ENCODE peak calls at places on chromosomes 12 and 14, in five cellular contexts. H is IMR-90, Z is GM12878, J is K562, T is HepG2. M is an unnamed sample.

GRCh38 chr12:62933871-62934798 is 815 bp downstream of the PPM1H start:
- DNase-seq in H (peak), Z (no peak), J (peak), T (no peak), M (peak)

GRCh38 chr12:9717070-9717925 is 15.6 kb downstream of the CLECL1 start:
- DNase-seq in H (no peak), Z (no peak), J (no peak), T (no peak), M (no peak)

GRCh38 chr12:104242546-104243206 is 27.1 kb downstream of the TXNRD1 start:
- DNase-seq in H (no peak), Z (no peak), J (no peak), T (no peak), M (no peak)

GRCh38 chr12:69290545-69291277 is 51.3 kb downstream of the CPSF6 start:
- DNase-seq in H (peak), Z (peak), J (peak), T (peak), M (peak)

GRCh38 chr14:24883571-24883970 is 166.4 kb downstream of the STXBP6 start:
- DNase-seq in H (no peak), Z (no peak), J (no peak), T (no peak), M (no peak)

GRCh38 chr14:90303382-90303943 is 28.3 kb downstream of the NRDE2 start:
- DNase-seq in H (no peak), Z (no peak), J (no peak), T (peak), M (no peak)

GRCh38 chr12:56488041-56488955 is at the start of gene GLS2:
- DNase-seq in H (peak), Z (peak), J (peak), T (peak), M (peak)

GRCh38 chr12:68237068-68237467 is 11.5 kb upstream of the IL26 start:
- DNase-seq in H (no peak), Z (no peak), J (no peak), T (no peak), M (no peak)

GRCh38 chr14:82710257-82710841 is 1176.7 kb upstream of the SEL1L start:
- DNase-seq in H (peak), Z (peak), J (peak), T (peak), M (peak)

GRCh38 chr12:72074956-72075355 is 136.3 kb downstream of the TPH2 start:
- DNase-seq in H (no peak), Z (no peak), J (no peak), T (no peak), M (no peak)

GRCh38 chr12:132465269-132466190 is 24.4 kb upstream of the FBRSL1 start:
- DNase-seq in H (no peak), Z (no peak), J (no peak), T (no peak), M (no peak)

GRCh38 chr14:59425322-59425945 is 39.7 kb downstream of the GPR135 start:
- DNase-seq in H (peak), Z (no peak), J (no peak), T (no peak), M (no peak)

GRCh38 chr14:24274101-24274543 is 2.7 kb upstream of the RABGGTA start:
- DNase-seq in H (peak), Z (peak), J (peak), T (no peak), M (no peak)

GRCh38 chr12:124352257-124352656 is 57.4 kb downstream of the RFLNA start:
- DNase-seq in H (no peak), Z (no peak), J (no peak), T (no peak), M (no peak)

GRCh38 chr12:10721654-10722501 is 1.2 kb downstream of the YBX3 start:
- DNase-seq in H (peak), Z (peak), J (peak), T (peak), M (peak)

GRCh38 chr14:80587096-80587724 is 354.3 kb downstream of the CEP128 start:
- DNase-seq in H (peak), Z (peak), J (no peak), T (peak), M (no peak)

GRCh38 chr14:24032727-24033418 is 18.9 kb upstream of the CARMIL3 start:
- DNase-seq in H (peak), Z (no peak), J (no peak), T (peak), M (peak)

DNA sequence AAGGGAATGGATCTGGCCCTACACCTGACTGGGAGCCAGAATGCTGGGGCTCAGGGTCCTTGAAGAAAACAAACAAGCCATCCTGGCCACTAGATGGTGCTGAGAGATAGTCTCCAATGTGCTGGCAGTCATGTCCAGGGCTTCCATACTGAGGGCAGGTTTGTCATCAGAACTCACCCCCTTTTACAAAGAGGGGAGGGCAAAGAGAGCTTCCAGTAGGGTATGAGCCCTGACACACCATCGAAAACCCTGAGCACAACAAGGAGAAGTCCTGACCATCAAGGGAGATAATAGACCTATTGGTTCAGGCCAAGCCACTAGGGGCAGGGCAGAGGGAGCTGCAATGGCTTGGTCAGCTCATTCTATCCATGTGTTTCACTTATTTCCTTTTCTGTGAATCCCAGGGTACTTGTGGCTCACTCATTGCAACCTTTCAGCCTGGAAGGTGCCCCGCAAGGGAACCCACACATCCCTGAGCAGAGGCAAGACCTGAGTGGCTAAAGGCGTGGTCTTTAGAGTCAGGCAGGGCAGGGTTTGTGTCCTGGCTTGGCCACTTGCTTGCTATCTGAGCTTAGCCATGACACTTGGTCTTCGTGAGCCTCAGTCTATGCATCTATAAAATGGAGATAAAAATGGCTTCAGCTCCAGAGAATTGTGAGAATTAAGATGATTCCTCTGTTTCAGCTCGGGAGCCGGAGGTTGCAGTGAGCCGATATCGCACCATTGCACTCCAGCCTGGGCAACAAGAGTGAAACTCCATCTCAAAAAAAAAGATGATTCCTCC is 6.2 kb upstream of the PLEKHH1 start:
- DNase-seq in H (peak), Z (peak), J (peak), T (peak), M (peak)
- TF ChIP-seq BHLHE40 in H (no peak), Z (no peak), J (no peak), T (no peak), M (no peak)

GRCh38 chr12:79512068-79512467 is 178.7 kb downstream of the PAWR start:
- DNase-seq in H (no peak), Z (no peak), J (no peak), T (no peak), M (no peak)

GRCh38 chr12:79515526-79515935 is 175.2 kb downstream of the PAWR start:
- DNase-seq in H (no peak), Z (no peak), J (no peak), T (no peak), M (no peak)

GRCh38 chr12:79517363-79517762 is 173.4 kb downstream of the PAWR start:
- DNase-seq in H (no peak), Z (no peak), J (no peak), T (no peak), M (no peak)

GRCh38 chr12:79514730-79515525 is 175.8 kb downstream of the PAWR start:
- DNase-seq in H (peak), Z (no peak), J (no peak), T (no peak), M (no peak)
- TF ChIP-seq SMC3 in H (no peak), Z (no peak), J (no peak), T (no peak), M (no peak)

GRCh38 chr14:70857499-70857895 is 48.2 kb upstream of the MAP3K9 start:
- DNase-seq in H (peak), Z (no peak), J (no peak), T (no peak), M (no peak)
- TF ChIP-seq BHLHE40 in H (peak), Z (no peak), J (no peak), T (no peak), M (no peak)

GRCh38 chr14:22065372-22065771 is 391.8 kb upstream of the OR4E1 start:
- DNase-seq in H (no peak), Z (no peak), J (no peak), T (no peak), M (no peak)

GRCh38 chr14:22071001-22071400 is 397.4 kb upstream of the OR4E1 start:
- DNase-seq in H (no peak), Z (peak), J (no peak), T (no peak), M (no peak)

GRCh38 chr14:22070119-22070982 is 396.7 kb upstream of the OR4E1 start:
- DNase-seq in H (no peak), Z (no peak), J (no peak), T (no peak), M (no peak)
- TF ChIP-seq SMC3 in H (no peak), Z (no peak), J (no peak), T (no peak), M (no peak)

GRCh38 chr12:110165540-110166159 is 41.5 kb downstream of the IFT81 start:
- DNase-seq in H (no peak), Z (peak), J (no peak), T (peak), M (no peak)
- TF ChIP-seq BHLHE40 in H (no peak), Z (no peak), J (no peak), T (no peak), M (no peak)

GRCh38 chr12:95470300-95470699 is 3.7 kb upstream of the METAP2 start:
- DNase-seq in H (no peak), Z (no peak), J (no peak), T (no peak), M (no peak)
- TF ChIP-seq SMC3 in H (no peak), Z (no peak), J (no peak), T (no peak), M (no peak)

DNA sequence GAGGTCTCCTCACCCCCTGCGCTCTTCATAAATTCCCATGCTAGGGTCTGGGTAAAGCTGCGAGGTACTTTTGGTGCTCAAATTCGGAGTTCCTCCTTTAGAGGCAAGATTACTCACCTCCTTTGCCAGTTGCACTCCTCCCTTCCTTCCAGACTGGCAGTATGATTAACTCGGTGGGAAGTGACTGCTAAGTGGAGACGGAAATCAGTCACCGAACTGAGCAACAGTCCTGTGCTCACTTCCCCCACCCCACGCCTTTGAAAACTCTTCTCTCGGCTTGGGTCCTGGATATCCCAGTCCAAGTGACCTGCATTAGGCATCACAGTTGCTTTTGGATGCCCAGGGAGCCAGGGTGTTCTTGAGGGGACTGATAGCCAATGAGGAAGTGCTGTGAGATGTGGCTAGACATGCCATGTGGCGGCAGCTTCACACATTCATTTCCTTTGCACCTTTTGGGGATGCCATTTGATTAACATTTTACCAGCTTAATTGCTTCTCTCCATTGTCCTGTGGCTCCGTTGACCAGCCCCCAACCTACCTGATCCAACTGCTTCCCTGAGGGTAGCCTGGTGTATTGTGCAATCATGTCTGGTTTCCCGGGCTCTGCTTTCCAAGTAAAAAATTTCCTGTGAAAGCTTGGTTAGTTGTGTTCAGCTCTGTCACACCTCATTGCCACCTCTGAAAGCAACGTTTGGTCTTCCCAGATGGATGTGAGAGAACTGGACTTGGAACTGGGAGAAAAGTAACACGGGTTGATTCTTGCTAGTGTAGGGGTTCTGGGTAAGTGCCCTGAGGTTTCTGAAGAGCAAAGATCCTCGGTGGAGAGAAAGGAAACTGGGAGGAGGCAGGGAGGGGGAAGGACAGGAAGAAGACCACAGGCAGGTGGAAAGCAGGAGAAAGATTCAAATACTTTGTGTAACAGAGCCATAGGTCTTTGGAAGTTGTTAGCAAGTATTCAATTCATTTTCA is 968 bp downstream of the PNP start:
- DNase-seq in H (peak), Z (no peak), J (peak), T (peak), M (peak)
- TF ChIP-seq BHLHE40 in H (no peak), Z (no peak), J (no peak), T (no peak), M (no peak)

DNA sequence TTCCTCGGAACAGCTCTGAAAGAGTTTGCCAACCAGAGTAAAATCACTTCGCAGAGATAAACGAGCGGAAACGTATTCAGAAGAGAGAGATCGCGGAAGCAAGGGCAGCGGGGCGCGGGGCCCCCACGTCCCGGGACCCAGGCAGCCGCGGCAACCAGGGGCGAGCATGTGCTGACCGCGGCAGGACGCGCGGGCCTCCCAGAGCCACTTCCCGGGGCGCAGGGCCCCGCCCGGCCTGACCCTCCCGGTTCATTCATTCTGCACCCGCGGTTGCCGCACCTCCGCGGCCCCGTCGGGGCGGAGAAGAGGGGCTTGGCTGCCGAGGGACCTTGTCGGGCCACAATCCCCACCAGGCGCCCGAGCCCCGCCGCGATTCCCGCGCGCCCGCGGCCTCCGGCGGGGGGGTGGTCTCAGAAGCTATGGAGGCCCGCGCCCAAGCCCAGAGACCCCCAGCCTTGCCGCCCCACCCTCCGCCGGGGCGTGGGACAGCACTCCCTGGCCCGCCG is 583 bp downstream of the UBE2N start:
- DNase-seq in H (peak), Z (no peak), J (peak), T (no peak), M (peak)
- TF ChIP-seq SMC3 in H (no peak), Z (no peak), J (no peak), T (no peak), M (no peak)

DNA sequence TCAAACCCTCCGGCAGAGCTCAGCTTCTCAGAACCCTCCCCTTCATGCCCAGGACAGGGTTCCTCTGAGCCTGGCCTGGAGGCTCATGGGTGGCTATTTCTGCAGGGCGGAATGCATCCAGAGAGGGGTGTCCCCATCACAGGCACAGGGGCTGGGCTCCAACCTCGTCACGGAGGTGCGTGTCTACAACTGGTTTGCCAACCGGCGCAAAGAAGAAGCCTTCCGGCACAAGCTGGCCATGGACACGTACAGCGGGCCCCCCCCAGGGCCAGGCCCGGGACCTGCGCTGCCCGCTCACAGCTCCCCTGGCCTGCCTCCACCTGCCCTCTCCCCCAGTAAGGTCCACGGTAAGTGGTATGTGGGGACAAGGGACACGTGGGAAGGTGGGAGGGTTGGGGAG is 15.7 kb downstream of the HNF1A start:
- DNase-seq in H (no peak), Z (no peak), J (no peak), T (no peak), M (no peak)
- TF ChIP-seq BHLHE40 in H (no peak), Z (no peak), J (no peak), T (no peak), M (no peak)